ENCODE peak calls at places on chromosomes 13 and 19, in five cellular contexts. L is thoracic aorta, M is body of pancreas, I is naive B cell, X is EH. F is an unnamed sample.

GRCh38 chr13:41505209-41505835 is 48.0 kb downstream of the RGCC start:
- DNase-seq in L (no peak), M (no peak), I (no peak), X (peak; percentile 94), F (no peak)

GRCh38 chr19:10603084-10603872 is 16.2 kb upstream of the AP1M2 start:
- DNase-seq in L (no peak), M (peak; percentile 22), I (peak; percentile 87), X (peak; percentile 62), F (no peak)

GRCh38 chr19:19459707-19460251 is 54.3 kb downstream of the GATAD2A start:
- DNase-seq in L (no peak), M (no peak), I (peak; percentile 45), X (peak; percentile 87), F (no peak)

GRCh38 chr19:1824252-1824622 is 12.2 kb upstream of the ATP8B3 start:
- DNase-seq in L (no peak), M (no peak), I (no peak), X (no peak), F (no peak)

GRCh38 chr13:26679411-26679810 is 81.2 kb downstream of the GPR12 start:
- DNase-seq in L (no peak), M (no peak), I (no peak), X (peak; percentile 76), F (no peak)

GRCh38 chr19:39138221-39139211 is 12.9 kb downstream of the PAK4 start:
- DNase-seq in L (no peak), M (no peak), I (no peak), X (no peak), F (no peak)

GRCh38 chr13:113458218-113459065 is 5.2 kb upstream of the ADPRHL1 start:
- DNase-seq in L (no peak), M (no peak), I (no peak), X (peak; percentile 24), F (no peak)

GRCh38 chr13:51797664-51798488 is 6.1 kb downstream of the DHRS12 start:
- DNase-seq in L (no peak), M (peak; percentile 90), I (peak; percentile 44), X (peak; percentile 60), F (peak; percentile 97)

GRCh38 chr13:40682449-40683240 is 16.2 kb upstream of the FOXO1 start:
- DNase-seq in L (no peak), M (no peak), I (peak; percentile 32), X (peak; percentile 35), F (peak; percentile 39)

GRCh38 chr19:2242811-2243210 is 6.2 kb downstream of the SF3A2 start:
- DNase-seq in L (no peak), M (no peak), I (no peak), X (no peak), F (no peak)

F was measured in NCI-H1417.